ENCODE peak calls at places on chromosomes 5 and 9, in ten cellular contexts. N, V, D, L, Q, S, I, O, E and C are unnamed samples. For H3K27me3, the result is how much of the 10 kb centered on the place peaks cover.

GRCh38 chr9:126471084-126471611 is 142.6 kb upstream of the LMX1B start:
- DNase-seq in Q (no peak), L (no peak), I (peak), O (no peak), S (no peak), E (no peak), D (no peak), V (peak), N (peak), C (no peak)

GRCh38 chr5:95375591-95375990 is 15.6 kb upstream of the FAM81B start:
- DNase-seq in L (no peak), O (no peak), D (no peak), I (no peak), N (no peak), V (no peak), E (no peak), S (no peak), Q (no peak), C (no peak)

GRCh38 chr5:75482482-75482881 is 28.9 kb downstream of the CERT1 start:
- DNase-seq in I (no peak), V (no peak), E (no peak), N (no peak), O (no peak), Q (no peak), S (no peak), L (no peak), D (no peak), C (no peak)

GRCh38 chr5:145931718-145932117 is 4.7 kb upstream of the SH3RF2 start:
- DNase-seq in V (no peak), D (no peak), Q (no peak), S (no peak), L (no peak), O (no peak), E (no peak), N (no peak), I (no peak), C (no peak)

GRCh38 chr9:127790094-127790855 is 4.4 kb downstream of the CDK9 start:
- DNase-seq in S (no peak), D (no peak), O (no peak), L (no peak), V (no peak), I (no peak), E (no peak), Q (no peak), N (no peak), C (no peak)

GRCh38 chr9:94168203-94169000 is 84.1 kb downstream of the PTPDC1 start:
- DNase-seq in D (no peak), O (no peak), L (no peak), I (no peak), Q (no peak), V (no peak), E (no peak), S (no peak), N (no peak), C (peak)

GRCh38 chr9:7125231-7125630 is 367.5 kb downstream of the KDM4C start:
- DNase-seq in D (no peak), L (no peak), Q (no peak), I (no peak), S (no peak), E (no peak), V (no peak), N (no peak), O (no peak), C (peak)

GRCh38 chr5:37724395-37725125 is 115.3 kb downstream of the GDNF start:
- DNase-seq in I (no peak), D (no peak), L (peak), E (no peak), Q (no peak), O (no peak), N (no peak), S (no peak), V (no peak), C (no peak)

GRCh38 chr5:103428411-103428871 is 134.1 kb downstream of the NUDT12 start:
- DNase-seq in V (no peak), N (peak), L (no peak), S (no peak), I (no peak), E (no peak), Q (no peak), D (peak), O (no peak), C (no peak)

GRCh38 chr5:123119334-123119986 is 30.4 kb downstream of the PRDM6 start:
- DNase-seq in D (no peak), O (peak), Q (peak), I (no peak), L (no peak), E (peak), S (no peak), V (no peak), N (no peak), C (no peak)

DNA sequence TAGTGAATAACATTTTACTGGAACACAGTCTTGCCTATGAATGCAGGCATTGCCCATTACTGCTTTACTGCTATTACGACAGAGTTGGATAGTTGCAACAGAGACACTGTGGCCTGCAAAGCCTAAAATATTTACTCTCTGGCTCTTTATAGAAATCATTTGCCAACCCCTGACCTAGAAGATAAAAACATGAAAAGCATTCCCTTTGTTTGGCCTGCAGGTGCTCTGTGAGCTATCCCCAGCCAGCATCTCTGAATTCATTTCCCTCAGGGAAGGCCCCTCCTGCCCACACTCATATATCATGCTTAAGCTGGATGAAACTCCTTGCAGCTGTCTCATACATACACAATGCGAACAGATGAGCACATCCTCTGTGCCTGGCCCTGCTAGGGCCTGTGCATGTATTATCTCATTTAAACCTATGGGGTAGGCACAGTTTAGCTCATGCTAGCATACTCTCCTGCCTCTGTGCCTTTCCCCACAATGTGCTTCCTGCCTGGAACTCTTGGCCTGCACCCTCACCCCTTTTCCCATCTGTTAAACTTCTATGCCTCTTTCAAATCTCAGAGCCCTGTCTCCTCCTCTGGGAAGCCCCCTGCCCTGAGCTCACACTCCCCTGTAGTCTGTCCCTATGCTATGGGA is 193.1 kb downstream of the PAX5 start:
- DNase-seq in L (no peak), D (no peak), V (no peak), N (no peak), E (no peak), I (no peak), S (no peak), O (no peak), Q (no peak), C (no peak)
- TF ChIP-seq CTCF in L (no peak), D (no peak), V (no peak), N (no peak), E (no peak), I (no peak), S (no peak), O (no peak), Q (no peak), C (no peak)

DNA sequence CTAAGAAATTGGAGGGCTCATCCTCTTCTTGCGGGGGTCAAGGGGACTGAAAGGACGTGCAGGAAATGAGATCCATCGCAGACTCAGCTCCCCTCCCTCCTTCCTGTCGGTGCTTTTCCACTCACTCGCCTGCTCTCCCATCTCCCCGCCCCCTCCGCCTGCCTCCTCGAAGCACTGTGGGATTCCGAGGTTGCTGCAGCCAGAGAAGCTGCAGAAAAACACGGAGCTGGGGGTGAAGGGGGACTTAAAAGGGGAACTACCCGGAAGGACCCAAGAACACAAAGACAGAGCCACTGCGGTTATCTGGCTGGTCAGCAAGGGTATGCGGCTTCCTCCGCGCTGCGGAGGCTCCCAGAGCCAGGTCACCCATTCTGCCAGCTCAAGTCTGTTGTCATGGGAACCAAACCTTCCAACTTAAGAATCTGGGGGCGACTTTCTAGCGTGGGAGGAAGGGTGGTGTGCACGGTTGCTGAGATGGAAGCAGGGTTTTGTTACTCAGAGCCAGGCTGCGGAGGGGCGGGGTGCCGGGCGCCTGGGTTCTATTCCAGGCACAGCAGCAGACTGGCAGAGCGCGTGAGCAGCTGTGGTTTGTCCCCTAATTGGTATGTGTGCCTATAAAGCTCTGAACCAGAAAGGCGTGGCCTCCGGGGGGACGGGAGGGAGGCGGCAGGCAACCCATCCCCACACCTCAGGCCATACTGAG is 24.9 kb downstream of the PCDHGC5 start:
- DNase-seq in D (no peak), L (peak), N (no peak), V (peak), O (no peak), Q (no peak), S (no peak), E (no peak), I (peak), C (peak)
- H3K4me3 ChIP-seq in D (peak), L (peak), N (peak), V (peak), O (no peak), Q (no peak), S (peak), E (no peak), I (peak), C (peak)

DNA sequence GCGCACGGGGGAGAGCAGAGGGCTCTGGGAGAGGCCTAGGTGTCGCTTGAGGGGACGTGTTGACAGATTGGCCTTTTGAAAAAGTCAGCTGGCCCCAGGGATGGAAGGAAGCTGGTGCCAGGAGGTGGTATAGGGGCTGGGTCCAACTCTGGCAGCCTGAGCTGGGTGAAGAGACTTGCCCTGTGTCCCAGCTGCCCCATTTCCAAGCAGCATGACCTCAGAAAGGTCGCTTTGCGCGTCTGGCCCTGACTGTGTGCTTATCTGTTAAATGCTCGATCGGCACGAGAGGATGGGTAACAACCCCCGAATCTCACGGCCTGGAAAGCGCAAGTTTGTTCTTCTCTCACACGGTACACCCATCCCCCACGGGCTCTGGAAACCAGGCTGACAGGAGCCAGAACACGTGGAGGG is 31.2 kb upstream of the LAMC3 start:
- DNase-seq in D (no peak), Q (no peak), O (no peak), S (no peak), V (no peak), L (no peak), I (no peak), E (no peak), N (no peak), C (no peak)
- H3K27me3 ChIP-seq in D (under half), Q (under half), O (under half), S (under half), V (under half), L (under half), I (under half), E (under half), N (under half), C (under half)

GRCh38 chr9:16871358-16872151 is 1.1 kb upstream of the BNC2 start:
- DNase-seq in N (peak), L (peak), D (no peak), S (no peak), Q (no peak), V (peak), E (no peak), I (peak), O (peak), C (peak)

GRCh38 chr9:16869961-16870605 is 387 bp downstream of the BNC2 start:
- DNase-seq in E (no peak), N (no peak), L (peak), I (peak), S (no peak), V (no peak), D (no peak), Q (no peak), O (peak), C (no peak)

GRCh38 chr9:16868706-16869105 is 1.8 kb downstream of the BNC2 start:
- DNase-seq in I (no peak), N (no peak), L (no peak), S (no peak), D (no peak), V (no peak), O (no peak), Q (no peak), E (no peak), C (no peak)

GRCh38 chr9:16869140-16869903 is 1.1 kb downstream of the BNC2 start:
- DNase-seq in I (peak), D (no peak), Q (no peak), V (peak), E (no peak), N (no peak), S (no peak), L (peak), O (no peak), C (no peak)

DNA sequence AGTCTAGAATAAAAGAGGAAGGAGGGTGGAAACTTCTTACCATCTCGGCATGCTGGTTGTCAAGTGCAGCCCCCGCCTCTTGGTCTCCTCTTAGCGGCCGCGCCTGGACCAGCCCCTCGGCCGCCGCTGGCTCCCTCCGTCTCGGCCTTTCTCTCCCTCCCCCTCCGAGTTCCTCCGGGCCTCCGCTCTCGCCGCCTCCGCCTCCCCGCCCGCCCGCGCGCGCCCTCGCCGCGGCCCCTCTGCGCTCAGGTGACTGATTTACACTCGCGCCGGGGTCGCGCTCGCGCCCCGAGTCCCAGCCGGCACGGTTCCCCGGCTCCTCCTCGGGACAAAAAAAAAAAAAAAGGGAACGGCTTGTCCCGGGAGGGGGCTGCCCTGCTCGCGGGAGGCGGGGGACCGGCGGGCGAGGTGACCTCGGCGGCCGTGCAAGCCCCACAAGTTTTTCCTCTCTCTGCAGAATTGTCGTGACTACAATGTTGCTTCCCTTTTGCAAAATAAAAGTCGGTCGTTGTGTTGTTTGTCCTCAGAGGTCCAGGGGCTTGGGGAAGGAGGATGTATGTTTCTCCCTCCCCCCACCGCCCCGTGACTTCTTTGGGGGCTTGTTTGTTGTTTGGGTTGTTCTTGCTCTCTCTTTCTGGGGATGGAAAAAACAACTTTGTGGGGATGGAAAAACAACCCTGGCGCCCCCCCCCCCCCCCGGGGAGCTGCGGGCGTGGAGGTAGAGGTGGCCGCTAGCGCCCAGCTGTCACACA is at the start of gene BNC2:
- DNase-seq in Q (no peak), E (no peak), V (peak), O (peak), D (no peak), S (no peak), I (peak), L (peak), N (no peak), C (no peak)
- TF ChIP-seq CTCF in Q (no peak), E (no peak), V (peak), O (no peak), D (peak), S (no peak), I (no peak), L (no peak), N (no peak), C (no peak)

GRCh38 chr9:35745569-35745968 is 3.5 kb downstream of the GBA2 start:
- DNase-seq in E (no peak), D (no peak), O (no peak), S (no peak), N (no peak), V (no peak), I (no peak), Q (no peak), L (no peak), C (no peak)
- H3K4me3 ChIP-seq in E (no peak), D (no peak), O (no peak), S (peak), N (peak), V (no peak), I (peak), Q (peak), L (peak), C (no peak)

GRCh38 chr9:98291775-98292174 is 36.3 kb upstream of the TBC1D2 start:
- DNase-seq in V (no peak), E (no peak), N (no peak), O (no peak), L (no peak), D (no peak), I (no peak), S (no peak), Q (no peak), C (no peak)
- H3K27me3 ChIP-seq in V (under half), E (under half), N (under half), O (under half), L (under half), D (under half), I (under half), S (under half), Q (under half), C (under half)

GRCh38 chr9:14983599-14983998 is 73.4 kb upstream of the FREM1 start:
- DNase-seq in V (no peak), N (no peak), E (no peak), S (no peak), Q (no peak), I (no peak), D (no peak), L (no peak), O (no peak), C (no peak)

GRCh38 chr9:14992025-14992424 is 81.8 kb upstream of the FREM1 start:
- DNase-seq in S (no peak), N (no peak), I (no peak), Q (peak), E (no peak), L (no peak), D (no peak), V (no peak), O (no peak), C (no peak)

GRCh38 chr9:14985419-14985818 is 75.2 kb upstream of the FREM1 start:
- DNase-seq in N (no peak), V (no peak), Q (no peak), E (no peak), O (no peak), I (no peak), D (no peak), S (no peak), L (no peak), C (no peak)

GRCh38 chr9:14989811-14990210 is 79.6 kb upstream of the FREM1 start:
- DNase-seq in L (no peak), V (no peak), S (no peak), E (no peak), O (no peak), Q (no peak), D (no peak), N (no peak), I (no peak), C (no peak)

DNA sequence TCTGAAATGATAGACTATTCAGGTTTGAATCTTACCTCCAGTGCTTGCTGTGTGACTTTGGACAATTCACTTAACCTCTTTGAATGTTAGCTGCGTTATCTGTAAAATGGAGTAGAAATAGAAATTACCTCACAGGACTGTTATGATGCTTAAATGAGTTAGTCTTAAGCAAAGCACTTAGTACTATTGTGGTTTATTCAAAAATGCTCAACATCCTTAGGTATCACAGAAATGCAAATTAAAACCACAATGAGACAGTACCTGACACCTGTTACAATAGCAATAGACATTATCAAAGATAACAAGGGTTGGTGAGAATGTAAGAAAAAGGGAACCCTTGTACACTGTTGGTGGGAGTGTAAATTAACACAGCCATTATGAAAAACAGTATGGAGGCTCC is 77.6 kb upstream of the FREM1 start:
- DNase-seq in V (no peak), E (no peak), N (no peak), Q (no peak), S (no peak), I (no peak), O (no peak), D (no peak), L (no peak), C (no peak)
- TF ChIP-seq CTCF in V (no peak), E (no peak), N (no peak), Q (no peak), S (no peak), I (no peak), O (no peak), D (no peak), L (no peak), C (no peak)

GRCh38 chr9:113579270-113580040 is 115.9 kb downstream of the RGS3 start:
- DNase-seq in N (peak), V (peak), O (no peak), E (no peak), I (peak), D (no peak), Q (peak), S (no peak), L (peak), C (no peak)
- H3K4me3 ChIP-seq in N (no peak), V (no peak), O (no peak), E (no peak), I (no peak), D (no peak), Q (peak), S (no peak), L (no peak), C (no peak)

GRCh38 chr9:123725389-123725788 is 204.5 kb downstream of the DENND1A start:
- DNase-seq in E (no peak), Q (no peak), S (no peak), L (peak), O (no peak), V (no peak), N (no peak), D (no peak), I (no peak), C (no peak)
- H3K27me3 ChIP-seq in E (under half), Q (under half), S (under half), L (under half), O (under half), V (under half), N (under half), D (under half), I (under half), C (under half)

DNA sequence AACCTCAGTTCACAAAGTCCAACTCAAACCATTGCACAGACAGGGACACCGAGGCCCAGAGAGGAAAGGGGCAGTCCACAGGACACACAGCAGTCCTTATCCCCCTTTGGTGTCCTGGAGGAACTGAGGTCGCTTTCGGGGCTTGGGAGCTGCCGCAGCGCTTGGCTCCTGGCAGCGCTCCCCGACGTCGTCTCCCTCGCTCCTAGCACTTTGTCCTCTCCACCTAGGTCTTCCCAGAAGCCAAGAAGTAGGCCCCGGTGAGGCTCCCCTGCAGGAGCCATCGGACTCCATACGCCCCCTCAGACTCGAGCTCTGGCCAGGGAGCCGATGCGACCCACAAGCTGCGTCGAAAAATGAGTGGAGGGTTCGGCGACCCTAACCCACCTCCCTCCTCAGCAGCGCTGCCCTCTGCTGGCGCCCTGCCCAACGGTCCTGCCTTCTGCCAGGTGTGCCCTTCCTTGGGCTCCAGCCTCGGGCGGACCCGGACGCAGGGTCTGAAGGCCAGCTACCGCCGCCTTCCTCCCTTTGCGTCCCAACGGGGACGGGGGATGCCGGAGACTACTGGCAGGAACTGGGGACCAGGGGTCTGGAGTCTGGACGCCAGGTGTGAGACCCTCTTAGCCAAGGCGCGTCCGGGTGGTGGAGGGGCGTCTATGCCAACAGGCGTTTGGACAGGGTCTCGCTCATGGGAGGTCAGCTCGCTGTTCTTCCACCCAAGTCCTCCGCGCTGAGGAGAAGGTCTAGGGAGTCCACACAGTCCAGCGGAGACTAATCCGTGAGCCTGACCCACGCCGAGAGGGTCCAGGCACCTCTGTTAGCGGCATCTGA is 2.1 kb upstream of the PRDM12 start:
- DNase-seq in Q (no peak), L (no peak), V (no peak), S (no peak), I (no peak), N (no peak), E (no peak), D (no peak), O (peak), C (no peak)
- TF ChIP-seq CTCF in Q (no peak), L (no peak), V (no peak), S (no peak), I (no peak), N (no peak), E (no peak), D (no peak), O (peak), C (no peak)